ENCODE peak calls at places on chromosomes 16 and 17, in eight cellular contexts. Q is mammary epithelial cell, E is kidney epithelial cell, P is astrocyte, J is tibial artery, S is endothelial cell, O is RWPE2, W is mucosa of descending colon. H is an unnamed sample.

GRCh38 chr16:23504076-23504452 is 6.2 kb downstream of the GGA2 start:
- DNase-seq in Q (peak), P (peak), J (peak), E (no peak), S (no peak), W (no peak), O (no peak), H (no peak)

GRCh38 chr17:72358465-72358864 is 237.6 kb downstream of the SOX9 start:
- DNase-seq in J (no peak), W (no peak), Q (peak), O (no peak), S (no peak), E (peak), P (peak), H (no peak)

GRCh38 chr17:78921437-78921971 is 3.7 kb downstream of the TIMP2 start:
- DNase-seq in O (no peak), Q (no peak), P (no peak), S (no peak), J (peak), W (no peak), E (no peak), H (no peak)

GRCh38 chr17:73865825-73866224 is 221.6 kb upstream of the SDK2 start:
- DNase-seq in J (no peak), W (no peak), E (no peak), S (no peak), Q (no peak), P (no peak), O (no peak), H (no peak)

GRCh38 chr17:70072900-70073299 is 2.1 kb upstream of the KCNJ16 start:
- DNase-seq in J (no peak), E (no peak), Q (no peak), P (no peak), O (no peak), W (no peak), S (no peak), H (no peak)

GRCh38 chr16:569445-570254 is at the start of gene PIGQ:
- DNase-seq in E (no peak), S (peak), Q (peak), W (peak), P (peak), O (no peak), J (peak), H (no peak)

GRCh38 chr16:57642368-57643135 is 14.1 kb downstream of the ADGRG1 start:
- DNase-seq in Q (no peak), S (no peak), P (no peak), E (no peak), W (no peak), O (no peak), J (no peak), H (no peak)

GRCh38 chr16:89586853-89587252 is 11.3 kb downstream of the CPNE7 start:
- DNase-seq in W (no peak), Q (no peak), J (no peak), P (no peak), S (no peak), O (peak), E (no peak), H (no peak)

GRCh38 chr17:40490289-40490853 is 11.1 kb downstream of the TNS4 start:
- DNase-seq in J (peak), Q (peak), P (peak), W (peak), O (no peak), S (no peak), E (peak), H (no peak)

GRCh38 chr16:88437367-88437964 is 15.6 kb upstream of the ZFPM1 start:
- DNase-seq in P (no peak), E (no peak), W (no peak), S (peak), O (no peak), Q (peak), J (no peak), H (peak)

GRCh38 chr17:35002876-35003551 is 22.7 kb downstream of the LIG3 start:
- DNase-seq in W (no peak), E (no peak), O (no peak), S (no peak), J (no peak), Q (peak), P (peak), H (no peak)

GRCh38 chr17:82486186-82487084 is 27.9 kb downstream of the NARF start:
- DNase-seq in Q (no peak), S (no peak), W (peak), O (no peak), P (no peak), J (no peak), E (no peak), H (no peak)

GRCh38 chr17:40056379-40057005 is 2.3 kb upstream of the MED24 start:
- DNase-seq in O (no peak), S (no peak), E (no peak), W (peak), J (no peak), Q (no peak), P (no peak), H (no peak)

GRCh38 chr16:21598676-21599157 is 660 bp upstream of the METTL9 start:
- DNase-seq in P (no peak), Q (peak), W (no peak), J (no peak), E (no peak), S (peak), O (no peak), H (no peak)

GRCh38 chr17:35752945-35753764 is at the start of gene GAS2L2:
- DNase-seq in P (no peak), S (no peak), E (no peak), J (no peak), O (no peak), W (no peak), Q (no peak), H (no peak)

GRCh38 chr17:79023886-79024771 is at the start of gene C1QTNF1:
- DNase-seq in W (peak), O (peak), J (peak), Q (peak), S (peak), P (no peak), E (no peak), H (no peak)

GRCh38 chr16:15955425-15955824 is 6.0 kb downstream of the ABCC1 start:
- DNase-seq in O (no peak), S (no peak), W (no peak), P (no peak), Q (no peak), J (no peak), E (no peak), H (no peak)

GRCh38 chr17:40791808-40792436 is 7.8 kb downstream of the KRT28 start:
- DNase-seq in P (peak), E (peak), J (no peak), S (no peak), Q (peak), O (no peak), W (no peak), H (no peak)

GRCh38 chr17:47694018-47694817 is at the start of gene TBKBP1:
- DNase-seq in E (no peak), J (peak), S (peak), W (peak), Q (no peak), O (no peak), P (peak), H (no peak)

GRCh38 chr16:50137268-50137667 is 15.8 kb upstream of the TENT4B start:
- DNase-seq in S (no peak), W (no peak), Q (no peak), O (no peak), E (no peak), P (no peak), J (no peak), H (no peak)

GRCh38 chr16:60771138-60771537 is 1265.1 kb downstream of the CDH8 start:
- DNase-seq in J (no peak), S (no peak), E (no peak), O (no peak), Q (no peak), W (no peak), P (no peak), H (no peak)

GRCh38 chr16:14186007-14186953 is 115.2 kb downstream of the MRTFB start:
- DNase-seq in J (peak), Q (no peak), S (peak), E (peak), O (no peak), W (no peak), P (peak), H (no peak)

GRCh38 chr17:50681260-50682200 is 26.2 kb downstream of the ANKRD40 start:
- DNase-seq in W (no peak), J (peak), Q (no peak), S (peak), O (peak), E (no peak), P (peak), H (no peak)

GRCh38 chr17:83136156-83136555 is 56.7 kb downstream of the METRNL start:
- DNase-seq in W (no peak), O (no peak), E (no peak), P (no peak), S (no peak), Q (no peak), J (no peak), H (peak)

GRCh38 chr16:87918866-87919680 is 17.3 kb downstream of the CA5A start:
- DNase-seq in W (no peak), Q (no peak), O (no peak), E (no peak), S (no peak), P (no peak), J (peak), H (no peak)

GRCh38 chr17:20955437-20956323 is 87.1 kb downstream of the USP22 start:
- DNase-seq in S (no peak), J (peak), P (peak), W (no peak), Q (peak), E (no peak), O (no peak), H (no peak)

DNA sequence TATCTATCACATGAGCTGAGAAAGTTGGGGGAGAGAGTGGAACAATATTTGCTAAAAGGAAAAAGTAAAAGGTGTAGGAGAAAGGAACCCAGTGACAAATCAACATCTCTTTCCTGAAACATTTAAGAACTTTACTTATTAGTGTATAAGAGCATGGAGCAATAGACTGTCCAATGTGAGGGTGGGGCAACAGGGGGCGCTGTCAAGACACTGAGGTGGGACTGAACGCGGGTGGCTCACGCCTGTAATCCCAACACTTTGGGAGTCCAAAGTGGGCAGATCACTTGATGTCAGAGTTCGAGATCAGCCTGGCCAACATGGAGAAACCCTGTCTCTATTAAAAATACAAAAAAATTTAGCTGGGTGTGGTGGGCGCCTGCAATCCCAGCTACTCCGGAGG is 21.2 kb downstream of the PCTP start:
- DNase-seq in S (no peak), O (no peak), W (no peak), P (no peak), J (no peak), Q (no peak), E (no peak), H (no peak)
- TF ChIP-seq CTCF in S (no peak), O (no peak), W (no peak), P (no peak), J (no peak), Q (no peak), E (no peak), H (no peak)

GRCh38 chr17:38919316-38920078 is 5.9 kb upstream of the LASP1NB start:
- DNase-seq in S (no peak), E (no peak), W (no peak), P (no peak), J (no peak), O (no peak), Q (no peak), H (no peak)

GRCh38 chr17:38921756-38922411 is 3.5 kb upstream of the LASP1NB start:
- DNase-seq in W (no peak), Q (no peak), S (no peak), P (no peak), O (no peak), J (no peak), E (no peak), H (peak)

GRCh38 chr17:38925263-38925995 is at the start of gene LASP1NB:
- DNase-seq in P (peak), E (no peak), Q (no peak), O (no peak), W (no peak), S (no peak), J (no peak), H (peak)

GRCh38 chr17:38920374-38921291 is 4.8 kb upstream of the LASP1NB start:
- DNase-seq in E (no peak), S (no peak), O (no peak), P (no peak), J (no peak), W (no peak), Q (no peak), H (peak)

DNA sequence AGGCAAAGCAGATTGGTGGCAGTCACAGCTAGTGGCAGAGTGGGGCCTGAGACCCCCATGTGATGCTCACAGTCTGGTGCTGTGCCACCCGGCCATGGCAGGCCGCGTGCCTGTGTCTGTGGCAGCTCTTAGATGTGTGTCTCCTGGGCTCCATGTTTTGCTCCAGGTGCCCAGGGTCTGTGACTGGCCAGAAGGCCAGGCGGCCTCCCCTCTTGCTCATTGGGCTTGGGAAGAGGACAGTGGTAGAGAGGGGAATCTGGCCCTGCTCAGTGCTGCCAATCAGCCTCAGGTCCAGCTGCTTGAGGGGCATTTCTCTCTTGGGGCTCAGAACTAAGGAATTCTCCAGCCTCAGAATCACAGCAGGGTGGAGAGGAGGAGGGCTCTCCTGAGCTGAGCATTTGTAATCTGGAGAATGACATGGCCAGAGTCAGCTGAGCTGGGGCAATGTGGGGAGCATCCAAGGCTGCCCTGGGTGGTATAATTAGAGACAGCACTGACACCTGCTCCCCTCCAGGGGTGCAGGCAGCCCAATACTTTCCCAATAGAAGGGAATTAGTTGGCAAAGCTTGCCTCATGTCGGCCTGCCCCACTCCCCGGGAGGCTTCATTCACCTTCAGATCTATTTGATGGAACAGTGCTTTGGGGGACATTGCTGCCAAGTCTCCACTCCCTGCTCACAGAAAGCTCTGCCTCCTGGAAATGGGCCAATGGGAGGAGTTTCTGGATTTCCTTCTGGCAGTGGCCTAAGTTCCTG is 2.7 kb upstream of the LASP1NB start:
- DNase-seq in J (peak), W (no peak), S (no peak), O (no peak), P (peak), Q (peak), E (no peak), H (peak)
- TF ChIP-seq CTCF in J (no peak), W (no peak), S (no peak), O (no peak), P (no peak), Q (peak), E (no peak), H (no peak)

GRCh38 chr17:7479389-7480192 is at the start of gene ZBTB4:
- DNase-seq in S (peak), Q (no peak), J (peak), W (peak), E (no peak), O (no peak), P (peak), H (no peak)

GRCh38 chr17:7483238-7484066 is 714 bp upstream of the POLR2A start:
- DNase-seq in W (peak), E (peak), Q (peak), P (peak), J (peak), S (peak), O (peak), H (peak)

GRCh38 chr17:7484964-7485377 is 805 bp downstream of the POLR2A start:
- DNase-seq in E (no peak), W (no peak), J (no peak), P (no peak), S (no peak), O (no peak), Q (no peak), H (no peak)

GRCh38 chr17:7486181-7486580 is 2.0 kb downstream of the POLR2A start:
- DNase-seq in S (no peak), Q (no peak), J (no peak), O (no peak), E (no peak), P (peak), W (no peak), H (no peak)

DNA sequence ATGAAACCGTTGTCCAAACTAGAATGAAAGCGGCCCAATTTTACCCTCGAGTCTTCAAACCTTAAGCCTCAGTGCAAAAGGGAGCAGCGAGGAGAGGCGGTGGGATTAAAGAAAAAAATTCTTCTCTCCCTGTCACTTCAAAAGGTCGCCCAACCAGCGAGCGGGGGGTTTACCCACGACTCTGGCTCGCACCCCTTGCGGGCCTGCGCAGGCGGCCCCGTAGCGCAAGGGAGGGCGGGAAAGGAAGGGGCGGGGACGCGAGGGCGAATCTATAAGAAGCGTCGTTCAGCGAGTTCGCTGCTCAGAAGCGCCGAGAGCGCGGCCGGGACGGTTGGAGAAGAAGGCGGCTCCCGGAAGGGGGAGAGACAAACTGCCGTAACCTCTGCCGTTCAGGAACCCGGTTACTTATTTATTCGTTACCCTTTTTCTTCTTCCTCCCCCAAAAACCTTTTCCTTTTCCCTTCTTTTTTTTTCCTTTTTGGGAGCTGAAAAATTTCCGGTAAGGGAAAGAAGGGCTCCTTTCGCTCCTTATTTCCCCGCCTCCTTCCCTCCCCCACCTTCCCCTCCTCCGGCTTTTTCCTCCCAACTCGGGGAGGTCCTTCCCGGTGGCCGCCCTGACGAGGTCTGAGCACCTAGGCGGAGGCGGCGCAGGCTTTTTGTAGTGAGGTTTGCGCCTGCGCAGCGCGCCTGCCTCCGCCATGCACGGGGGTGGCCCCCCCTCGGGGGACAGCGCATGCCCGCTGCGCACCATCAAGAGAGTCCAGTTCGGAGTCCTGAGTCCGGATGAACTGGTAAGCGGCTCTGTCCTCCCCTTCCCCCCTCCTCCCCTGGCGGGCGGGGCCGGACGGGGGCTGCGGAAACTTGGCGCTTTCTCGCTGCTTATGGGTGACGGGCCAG is at the start of gene POLR2A:
- DNase-seq in J (peak), E (peak), P (peak), S (peak), O (peak), Q (peak), W (peak), H (peak)
- TF ChIP-seq CTCF in J (no peak), E (no peak), P (no peak), S (no peak), O (no peak), Q (no peak), W (no peak), H (no peak)

DNA sequence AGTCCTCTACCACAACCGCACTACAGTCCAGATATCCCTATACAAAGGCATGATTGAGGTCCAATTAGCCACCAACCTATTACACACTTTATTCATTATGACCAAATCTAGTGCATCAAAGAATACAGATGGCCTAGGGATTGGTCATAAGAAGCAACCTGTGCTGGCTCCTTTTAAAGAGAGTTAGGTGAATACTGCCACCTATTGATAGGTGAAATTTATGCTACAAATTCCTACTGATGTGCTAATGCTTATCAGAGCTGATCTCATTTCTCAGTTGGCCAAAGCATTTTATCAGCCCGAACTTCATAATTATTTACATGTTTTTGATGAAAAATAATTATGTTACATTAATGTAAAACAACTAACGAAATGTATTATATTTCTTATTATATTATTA is 166.3 kb downstream of the ANKFN1 start:
- DNase-seq in E (peak), J (no peak), P (peak), Q (peak), W (no peak), O (no peak), S (no peak), H (no peak)
- TF ChIP-seq CTCF in E (peak), J (no peak), P (peak), Q (peak), W (no peak), O (peak), S (peak), H (peak)

DNA sequence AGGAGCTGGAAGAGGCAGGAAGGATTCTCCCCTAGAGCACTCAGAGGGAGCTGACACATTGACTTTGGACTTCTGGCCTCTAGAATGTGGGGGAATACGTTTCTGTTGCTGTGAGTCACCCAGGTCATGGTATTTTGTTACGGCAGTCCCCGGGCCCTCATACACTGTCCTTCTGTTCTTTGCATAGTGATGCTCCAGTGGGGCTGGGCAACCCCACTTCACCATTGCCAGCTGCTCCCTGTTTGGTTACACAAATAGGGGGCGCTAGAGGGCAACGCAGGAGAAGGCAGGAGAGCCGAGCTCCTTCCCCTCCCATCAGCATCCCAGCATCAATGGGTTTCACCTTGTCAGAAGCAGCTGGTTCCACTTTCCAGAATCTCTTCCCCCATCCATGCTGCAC is 257.7 kb upstream of the FOXF1 start:
- DNase-seq in P (no peak), J (no peak), W (no peak), E (no peak), Q (peak), S (peak), O (no peak), H (no peak)
- TF ChIP-seq CTCF in P (peak), J (no peak), W (no peak), E (peak), Q (no peak), S (peak), O (peak), H (peak)